ENCODE peak calls at places on chromosomes 4 and X, in ten cellular contexts. One of them, this sample, is unnamed.

GRCh38 chrX:24396236-24396929 is 35.9 kb downstream of the SUPT20HL1 start:
- DNase-seq in cardiac muscle cell: no peak
- DNase-seq in suprapubic skin: no peak
- DNase-seq in endothelial cell: no peak
- DNase-seq in dorsolateral prefrontal cortex: no peak
- DNase-seq in GM13976: no peak
- DNase-seq in epithelial cell of esophagus: no peak
- DNase-seq in fibroblast of pulmonary artery: peak; percentile 66
- DNase-seq in brain microvascular endothelial cell: peak; percentile 27
- DNase-seq in astrocyte of the spinal cord: peak; percentile 80
- DNase-seq in this sample: no peak

GRCh38 chr4:124105212-124105611 is 607.3 kb downstream of the ANKRD50 start:
- DNase-seq in cardiac muscle cell: no peak
- DNase-seq in suprapubic skin: no peak
- DNase-seq in endothelial cell: no peak
- DNase-seq in dorsolateral prefrontal cortex: no peak
- DNase-seq in GM13976: no peak
- DNase-seq in epithelial cell of esophagus: peak; percentile 71
- DNase-seq in fibroblast of pulmonary artery: peak; percentile 28
- DNase-seq in brain microvascular endothelial cell: peak; percentile 49
- DNase-seq in astrocyte of the spinal cord: no peak
- DNase-seq in this sample: peak; percentile 68

GRCh38 chr4:145938618-145939177 is at the start of gene ZNF827:
- DNase-seq in cardiac muscle cell: peak; percentile 83
- DNase-seq in suprapubic skin: peak; percentile 67
- DNase-seq in endothelial cell: peak; percentile 63
- DNase-seq in dorsolateral prefrontal cortex: peak; percentile 66
- DNase-seq in GM13976: peak; percentile 58
- DNase-seq in epithelial cell of esophagus: peak; percentile 62
- DNase-seq in fibroblast of pulmonary artery: peak; percentile 83
- DNase-seq in brain microvascular endothelial cell: peak; percentile 78
- DNase-seq in astrocyte of the spinal cord: peak; percentile 78
- DNase-seq in this sample: peak; percentile 47

GRCh38 chrX:136767104-136767941 is 13.4 kb downstream of the ARHGEF6 start:
- DNase-seq in cardiac muscle cell: peak; percentile 61
- DNase-seq in suprapubic skin: peak; percentile 76
- DNase-seq in endothelial cell: peak; percentile 67
- DNase-seq in dorsolateral prefrontal cortex: peak; percentile 47
- DNase-seq in GM13976: peak; percentile 68
- DNase-seq in epithelial cell of esophagus: peak; percentile 28
- DNase-seq in fibroblast of pulmonary artery: peak; percentile 59
- DNase-seq in brain microvascular endothelial cell: peak; percentile 38
- DNase-seq in astrocyte of the spinal cord: peak; percentile 54
- DNase-seq in this sample: no peak

GRCh38 chrX:11352296-11352741 is 59.1 kb downstream of the AMELX start:
- DNase-seq in cardiac muscle cell: no peak
- DNase-seq in suprapubic skin: no peak
- DNase-seq in endothelial cell: no peak
- DNase-seq in dorsolateral prefrontal cortex: no peak
- DNase-seq in GM13976: no peak
- DNase-seq in epithelial cell of esophagus: peak; percentile 26
- DNase-seq in fibroblast of pulmonary artery: no peak
- DNase-seq in brain microvascular endothelial cell: no peak
- DNase-seq in astrocyte of the spinal cord: no peak
- DNase-seq in this sample: peak; percentile 63

GRCh38 chr4:26822546-26822945 is 38.1 kb upstream of the STIM2 start:
- DNase-seq in cardiac muscle cell: no peak
- DNase-seq in suprapubic skin: no peak
- DNase-seq in endothelial cell: no peak
- DNase-seq in dorsolateral prefrontal cortex: no peak
- DNase-seq in GM13976: no peak
- DNase-seq in epithelial cell of esophagus: peak; percentile 7
- DNase-seq in fibroblast of pulmonary artery: no peak
- DNase-seq in brain microvascular endothelial cell: no peak
- DNase-seq in astrocyte of the spinal cord: no peak
- DNase-seq in this sample: peak; percentile 17

GRCh38 chr4:54400802-54401201 is 171.7 kb downstream of the PDGFRA start:
- DNase-seq in cardiac muscle cell: no peak
- DNase-seq in suprapubic skin: no peak
- DNase-seq in endothelial cell: peak; percentile 8
- DNase-seq in dorsolateral prefrontal cortex: peak; percentile 63
- DNase-seq in GM13976: no peak
- DNase-seq in epithelial cell of esophagus: peak; percentile 60
- DNase-seq in fibroblast of pulmonary artery: peak; percentile 87
- DNase-seq in brain microvascular endothelial cell: peak; percentile 91
- DNase-seq in astrocyte of the spinal cord: peak; percentile 85
- DNase-seq in this sample: peak; percentile 47

GRCh38 chr4:184234155-184234554 is 16.5 kb upstream of the ENPP6 start:
- DNase-seq in cardiac muscle cell: no peak
- DNase-seq in suprapubic skin: no peak
- DNase-seq in endothelial cell: no peak
- DNase-seq in dorsolateral prefrontal cortex: no peak
- DNase-seq in GM13976: no peak
- DNase-seq in epithelial cell of esophagus: no peak
- DNase-seq in fibroblast of pulmonary artery: no peak
- DNase-seq in brain microvascular endothelial cell: no peak
- DNase-seq in astrocyte of the spinal cord: no peak
- DNase-seq in this sample: no peak

GRCh38 chr4:121696641-121697461 is at the start of gene ANXA5:
- DNase-seq in cardiac muscle cell: peak; percentile 90
- DNase-seq in suprapubic skin: peak; percentile 94
- DNase-seq in endothelial cell: peak; percentile 88
- DNase-seq in dorsolateral prefrontal cortex: peak; percentile 63
- DNase-seq in GM13976: peak; percentile 87
- DNase-seq in epithelial cell of esophagus: peak; percentile 90
- DNase-seq in fibroblast of pulmonary artery: peak; percentile 90
- DNase-seq in brain microvascular endothelial cell: peak; percentile 78
- DNase-seq in astrocyte of the spinal cord: peak; percentile 89
- DNase-seq in this sample: peak; percentile 66

GRCh38 chr4:177718514-177718913 is 276.3 kb upstream of the AGA start:
- DNase-seq in cardiac muscle cell: no peak
- DNase-seq in suprapubic skin: no peak
- DNase-seq in endothelial cell: no peak
- DNase-seq in dorsolateral prefrontal cortex: no peak
- DNase-seq in GM13976: no peak
- DNase-seq in epithelial cell of esophagus: peak; percentile 91
- DNase-seq in fibroblast of pulmonary artery: no peak
- DNase-seq in brain microvascular endothelial cell: no peak
- DNase-seq in astrocyte of the spinal cord: no peak
- DNase-seq in this sample: peak; percentile 79

GRCh38 chr4:185256444-185256843 is 47.0 kb downstream of the SNX25 start:
- DNase-seq in cardiac muscle cell: no peak
- DNase-seq in suprapubic skin: no peak
- DNase-seq in endothelial cell: no peak
- DNase-seq in dorsolateral prefrontal cortex: no peak
- DNase-seq in GM13976: no peak
- DNase-seq in epithelial cell of esophagus: peak; percentile 85
- DNase-seq in fibroblast of pulmonary artery: peak; percentile 59
- DNase-seq in brain microvascular endothelial cell: peak; percentile 76
- DNase-seq in astrocyte of the spinal cord: peak; percentile 69
- DNase-seq in this sample: peak; percentile 83

GRCh38 chr4:159655547-159655946 is 552.7 kb downstream of the RAPGEF2 start:
- DNase-seq in cardiac muscle cell: no peak
- DNase-seq in suprapubic skin: no peak
- DNase-seq in endothelial cell: no peak
- DNase-seq in dorsolateral prefrontal cortex: no peak
- DNase-seq in GM13976: no peak
- DNase-seq in epithelial cell of esophagus: peak; percentile 84
- DNase-seq in fibroblast of pulmonary artery: peak; percentile 58
- DNase-seq in brain microvascular endothelial cell: peak; percentile 93
- DNase-seq in astrocyte of the spinal cord: peak; percentile 95
- DNase-seq in this sample: peak; percentile 89

GRCh38 chrX:53291596-53291995 is 10.2 kb upstream of the IQSEC2 start:
- DNase-seq in cardiac muscle cell: no peak
- DNase-seq in suprapubic skin: no peak
- DNase-seq in endothelial cell: no peak
- DNase-seq in dorsolateral prefrontal cortex: no peak
- DNase-seq in GM13976: no peak
- DNase-seq in epithelial cell of esophagus: no peak
- DNase-seq in fibroblast of pulmonary artery: no peak
- DNase-seq in brain microvascular endothelial cell: no peak
- DNase-seq in astrocyte of the spinal cord: no peak
- DNase-seq in this sample: no peak

GRCh38 chrX:53288173-53288572 is 6.8 kb upstream of the IQSEC2 start:
- DNase-seq in cardiac muscle cell: peak; percentile 43
- DNase-seq in suprapubic skin: no peak
- DNase-seq in endothelial cell: no peak
- DNase-seq in dorsolateral prefrontal cortex: peak; percentile 61
- DNase-seq in GM13976: no peak
- DNase-seq in epithelial cell of esophagus: no peak
- DNase-seq in fibroblast of pulmonary artery: peak; percentile 10
- DNase-seq in brain microvascular endothelial cell: peak; percentile 6
- DNase-seq in astrocyte of the spinal cord: peak; percentile 23
- DNase-seq in this sample: no peak

GRCh38 chrX:53290441-53291041 is 9.2 kb upstream of the IQSEC2 start:
- DNase-seq in cardiac muscle cell: no peak
- DNase-seq in suprapubic skin: no peak
- DNase-seq in endothelial cell: no peak
- DNase-seq in dorsolateral prefrontal cortex: no peak
- DNase-seq in GM13976: no peak
- DNase-seq in epithelial cell of esophagus: no peak
- DNase-seq in fibroblast of pulmonary artery: no peak
- DNase-seq in brain microvascular endothelial cell: no peak
- DNase-seq in astrocyte of the spinal cord: no peak
- DNase-seq in this sample: no peak

GRCh38 chrX:53294024-53294648 is 12.8 kb upstream of the IQSEC2 start:
- DNase-seq in cardiac muscle cell: no peak
- DNase-seq in suprapubic skin: no peak
- DNase-seq in endothelial cell: no peak
- DNase-seq in dorsolateral prefrontal cortex: no peak
- DNase-seq in GM13976: no peak
- DNase-seq in epithelial cell of esophagus: peak; percentile 9
- DNase-seq in fibroblast of pulmonary artery: no peak
- DNase-seq in brain microvascular endothelial cell: peak; percentile 7
- DNase-seq in astrocyte of the spinal cord: no peak
- DNase-seq in this sample: no peak
- TF ChIP-seq CTCF in cardiac muscle cell: peak; percentile 5
- TF ChIP-seq CTCF in suprapubic skin: no peak
- TF ChIP-seq CTCF in endothelial cell: no peak
- TF ChIP-seq CTCF in dorsolateral prefrontal cortex: no peak
- TF ChIP-seq CTCF in GM13976: peak; percentile 13
- TF ChIP-seq CTCF in epithelial cell of esophagus: no peak
- TF ChIP-seq CTCF in fibroblast of pulmonary artery: peak; percentile 17
- TF ChIP-seq CTCF in brain microvascular endothelial cell: peak; percentile 53
- TF ChIP-seq CTCF in astrocyte of the spinal cord: peak; percentile 33
- TF ChIP-seq CTCF in this sample: no peak

GRCh38 chr4:113243312-113243711 is 193.9 kb downstream of the ANK2 start:
- DNase-seq in cardiac muscle cell: no peak
- DNase-seq in suprapubic skin: no peak
- DNase-seq in endothelial cell: no peak
- DNase-seq in dorsolateral prefrontal cortex: no peak
- DNase-seq in GM13976: no peak
- DNase-seq in epithelial cell of esophagus: no peak
- DNase-seq in fibroblast of pulmonary artery: no peak
- DNase-seq in brain microvascular endothelial cell: no peak
- DNase-seq in astrocyte of the spinal cord: no peak
- DNase-seq in this sample: no peak

DNA sequence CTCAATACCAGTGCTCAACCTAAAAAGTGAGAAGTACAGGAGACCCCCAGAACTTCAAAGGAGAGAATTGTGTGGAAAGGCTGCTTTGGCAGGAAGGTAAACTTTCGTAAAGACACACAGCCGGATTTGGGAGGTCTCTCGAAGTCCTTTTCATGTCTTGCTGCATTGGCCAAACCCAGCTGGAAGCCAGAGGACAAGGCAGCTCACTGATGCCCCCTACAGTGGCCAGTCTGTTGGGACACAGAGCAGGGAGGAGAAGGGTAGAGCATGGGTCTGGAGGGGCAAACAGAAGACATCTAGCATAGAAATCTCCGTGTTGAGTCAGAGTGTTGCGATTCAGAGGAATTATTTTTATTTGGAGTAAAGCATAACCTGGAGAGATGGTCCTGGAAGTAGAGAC is 198.9 kb downstream of the ANK2 start:
- DNase-seq in cardiac muscle cell: peak; percentile 1
- DNase-seq in suprapubic skin: no peak
- DNase-seq in endothelial cell: peak; percentile 47
- DNase-seq in dorsolateral prefrontal cortex: no peak
- DNase-seq in GM13976: no peak
- DNase-seq in epithelial cell of esophagus: no peak
- DNase-seq in fibroblast of pulmonary artery: no peak
- DNase-seq in brain microvascular endothelial cell: no peak
- DNase-seq in astrocyte of the spinal cord: no peak
- DNase-seq in this sample: no peak
- TF ChIP-seq CTCF in cardiac muscle cell: no peak
- TF ChIP-seq CTCF in suprapubic skin: no peak
- TF ChIP-seq CTCF in endothelial cell: peak; percentile 30
- TF ChIP-seq CTCF in dorsolateral prefrontal cortex: no peak
- TF ChIP-seq CTCF in GM13976: peak; percentile 9
- TF ChIP-seq CTCF in epithelial cell of esophagus: no peak
- TF ChIP-seq CTCF in fibroblast of pulmonary artery: no peak
- TF ChIP-seq CTCF in brain microvascular endothelial cell: peak; percentile 42
- TF ChIP-seq CTCF in astrocyte of the spinal cord: no peak
- TF ChIP-seq CTCF in this sample: no peak

GRCh38 chrX:103488332-103488731 is 31.0 kb downstream of the RAB40A start:
- DNase-seq in cardiac muscle cell: peak; percentile 11
- DNase-seq in suprapubic skin: no peak
- DNase-seq in endothelial cell: no peak
- DNase-seq in dorsolateral prefrontal cortex: no peak
- DNase-seq in GM13976: no peak
- DNase-seq in epithelial cell of esophagus: peak; percentile 7
- DNase-seq in fibroblast of pulmonary artery: peak; percentile 39
- DNase-seq in brain microvascular endothelial cell: no peak
- DNase-seq in astrocyte of the spinal cord: peak; percentile 26
- DNase-seq in this sample: no peak
- TF ChIP-seq CTCF in cardiac muscle cell: peak; percentile 42
- TF ChIP-seq CTCF in suprapubic skin: peak; percentile 20
- TF ChIP-seq CTCF in endothelial cell: peak; percentile 40
- TF ChIP-seq CTCF in dorsolateral prefrontal cortex: peak; percentile 34
- TF ChIP-seq CTCF in GM13976: no peak
- TF ChIP-seq CTCF in epithelial cell of esophagus: peak; percentile 55
- TF ChIP-seq CTCF in fibroblast of pulmonary artery: peak; percentile 46
- TF ChIP-seq CTCF in brain microvascular endothelial cell: peak; percentile 74
- TF ChIP-seq CTCF in astrocyte of the spinal cord: peak; percentile 58
- TF ChIP-seq CTCF in this sample: peak; percentile 24

GRCh38 chrX:15723887-15724517 is 14.1 kb upstream of the CA5B start:
- DNase-seq in cardiac muscle cell: no peak
- DNase-seq in suprapubic skin: no peak
- DNase-seq in endothelial cell: no peak
- DNase-seq in dorsolateral prefrontal cortex: no peak
- DNase-seq in GM13976: no peak
- DNase-seq in epithelial cell of esophagus: no peak
- DNase-seq in fibroblast of pulmonary artery: no peak
- DNase-seq in brain microvascular endothelial cell: no peak
- DNase-seq in astrocyte of the spinal cord: no peak
- DNase-seq in this sample: no peak

GRCh38 chrX:15721911-15722310 is 16.2 kb upstream of the CA5B start:
- DNase-seq in cardiac muscle cell: no peak
- DNase-seq in suprapubic skin: no peak
- DNase-seq in endothelial cell: no peak
- DNase-seq in dorsolateral prefrontal cortex: no peak
- DNase-seq in GM13976: no peak
- DNase-seq in epithelial cell of esophagus: no peak
- DNase-seq in fibroblast of pulmonary artery: no peak
- DNase-seq in brain microvascular endothelial cell: no peak
- DNase-seq in astrocyte of the spinal cord: peak; percentile 16
- DNase-seq in this sample: no peak

GRCh38 chrX:15719324-15719968 is 18.6 kb upstream of the CA5B start:
- DNase-seq in cardiac muscle cell: no peak
- DNase-seq in suprapubic skin: no peak
- DNase-seq in endothelial cell: no peak
- DNase-seq in dorsolateral prefrontal cortex: no peak
- DNase-seq in GM13976: no peak
- DNase-seq in epithelial cell of esophagus: no peak
- DNase-seq in fibroblast of pulmonary artery: no peak
- DNase-seq in brain microvascular endothelial cell: no peak
- DNase-seq in astrocyte of the spinal cord: no peak
- DNase-seq in this sample: no peak

GRCh38 chrX:15724911-15725310 is 13.2 kb upstream of the CA5B start:
- DNase-seq in cardiac muscle cell: no peak
- DNase-seq in suprapubic skin: no peak
- DNase-seq in endothelial cell: no peak
- DNase-seq in dorsolateral prefrontal cortex: no peak
- DNase-seq in GM13976: no peak
- DNase-seq in epithelial cell of esophagus: no peak
- DNase-seq in fibroblast of pulmonary artery: no peak
- DNase-seq in brain microvascular endothelial cell: no peak
- DNase-seq in astrocyte of the spinal cord: no peak
- DNase-seq in this sample: no peak
- TF ChIP-seq CTCF in cardiac muscle cell: no peak
- TF ChIP-seq CTCF in suprapubic skin: no peak
- TF ChIP-seq CTCF in endothelial cell: no peak
- TF ChIP-seq CTCF in dorsolateral prefrontal cortex: no peak
- TF ChIP-seq CTCF in GM13976: no peak
- TF ChIP-seq CTCF in epithelial cell of esophagus: no peak
- TF ChIP-seq CTCF in fibroblast of pulmonary artery: no peak
- TF ChIP-seq CTCF in brain microvascular endothelial cell: peak; percentile 5
- TF ChIP-seq CTCF in astrocyte of the spinal cord: no peak
- TF ChIP-seq CTCF in this sample: no peak